ENCODE peak calls at places on chromosomes 12 and 14, in seven cellular contexts. W is HCT116, X is stomach, N is SK-N-SH, A is transverse colon, P is sigmoid colon, R is GM23338. S is an unnamed sample.

GRCh38 chr12:118850244-118850825 is 131.0 kb upstream of the SRRM4 start:
- DNase-seq in P (no peak), N (peak; percentile 16), W (peak; percentile 13), X (no peak), R (peak; percentile 82), A (peak; percentile 10), S (peak; percentile 21)

GRCh38 chr12:46518729-46519128 is 146.2 kb upstream of the SLC38A2 start:
- DNase-seq in N (no peak), W (no peak), P (no peak), R (no peak), X (no peak), A (no peak), S (no peak)

GRCh38 chr14:64937176-64937820 is 5.2 kb downstream of the GPX2 start:
- DNase-seq in R (no peak), W (no peak), A (no peak), X (no peak), N (no peak), P (no peak), S (no peak)

GRCh38 chr12:42666671-42667243 is 77.2 kb upstream of the PRICKLE1 start:
- DNase-seq in P (no peak), R (peak; percentile 51), A (no peak), N (no peak), W (no peak), X (peak; percentile 49), S (no peak)

GRCh38 chr12:64538146-64538545 is 72.1 kb upstream of the RASSF3 start:
- DNase-seq in X (no peak), P (no peak), R (no peak), A (no peak), W (no peak), N (no peak), S (no peak)

GRCh38 chr12:85688837-85689236 is 147.4 kb downstream of the RASSF9 start:
- DNase-seq in N (no peak), A (no peak), X (no peak), R (peak; percentile 30), W (no peak), P (no peak), S (no peak)

GRCh38 chr14:66709292-66709691 is 201.3 kb downstream of the GPHN start:
- DNase-seq in W (peak; percentile 21), A (no peak), R (no peak), X (no peak), N (no peak), P (no peak), S (no peak)

GRCh38 chr14:99191663-99192621 is 80.1 kb downstream of the BCL11B start:
- DNase-seq in P (peak; percentile 78), A (peak; percentile 52), X (peak; percentile 71), W (no peak), N (no peak), R (no peak), S (no peak)

GRCh38 chr12:71315328-71315960 is 124.2 kb upstream of the LGR5 start:
- DNase-seq in A (no peak), X (peak; percentile 25), W (no peak), P (no peak), N (no peak), R (no peak), S (no peak)

GRCh38 chr14:34926552-34926951 is 51.4 kb upstream of the BAZ1A start:
- DNase-seq in W (no peak), R (no peak), P (no peak), N (no peak), X (no peak), A (no peak), S (no peak)

GRCh38 chr14:99572173-99572999 is 31.6 kb downstream of the CCDC85C start:
- DNase-seq in R (no peak), A (peak; percentile 61), P (no peak), W (no peak), X (no peak), N (peak; percentile 87), S (no peak)

GRCh38 chr12:752673-753400 is 458 bp downstream of the WNK1 start:
- DNase-seq in N (peak; percentile 84), W (no peak), A (peak; percentile 69), R (peak; percentile 66), P (no peak), X (peak; percentile 68), S (no peak)

GRCh38 chr12:89154743-89155530 is 197.4 kb downstream of the DUSP6 start:
- DNase-seq in W (no peak), X (no peak), A (no peak), N (no peak), R (no peak), P (no peak), S (no peak)

GRCh38 chr12:9615420-9616135 is 7.9 kb upstream of the KLRB1 start:
- DNase-seq in N (no peak), X (no peak), A (no peak), P (no peak), W (no peak), R (no peak), S (no peak)

GRCh38 chr12:51886021-51886710 is 1.7 kb upstream of the ANKRD33 start:
- DNase-seq in X (no peak), R (peak; percentile 46), W (no peak), A (peak; percentile 51), N (no peak), P (peak; percentile 94), S (no peak)

GRCh38 chr12:123149088-123149827 is 1.6 kb downstream of the PITPNM2 start:
- DNase-seq in W (no peak), P (no peak), N (peak; percentile 48), X (no peak), A (no peak), R (no peak), S (no peak)
- TF ChIP-seq POLR2AphosphoS5 in W (no peak), P (no peak), N (no peak), X (no peak), A (no peak), R (no peak), S (no peak)

GRCh38 chr12:104737113-104737512 is 221.0 kb downstream of the SLC41A2 start:
- DNase-seq in P (no peak), X (no peak), R (no peak), W (no peak), A (no peak), N (no peak), S (no peak)
- TF ChIP-seq POLR2AphosphoS5 in P (no peak), X (no peak), R (no peak), W (no peak), A (no peak), N (no peak), S (no peak)

GRCh38 chr14:79732911-79733310 is 478.4 kb downstream of the DIO2 start:
- DNase-seq in W (no peak), R (no peak), X (no peak), P (no peak), N (peak; percentile 8), A (no peak), S (no peak)

GRCh38 chr14:79728331-79728730 is 483.0 kb downstream of the DIO2 start:
- DNase-seq in X (no peak), W (no peak), R (no peak), N (no peak), A (no peak), P (no peak), S (no peak)

GRCh38 chr14:79735121-79735520 is 476.2 kb downstream of the DIO2 start:
- DNase-seq in W (no peak), X (no peak), A (no peak), R (no peak), N (no peak), P (no peak), S (no peak)

GRCh38 chr14:79730911-79731310 is 480.4 kb downstream of the DIO2 start:
- DNase-seq in P (no peak), X (no peak), A (no peak), R (no peak), N (no peak), W (no peak), S (no peak)

DNA sequence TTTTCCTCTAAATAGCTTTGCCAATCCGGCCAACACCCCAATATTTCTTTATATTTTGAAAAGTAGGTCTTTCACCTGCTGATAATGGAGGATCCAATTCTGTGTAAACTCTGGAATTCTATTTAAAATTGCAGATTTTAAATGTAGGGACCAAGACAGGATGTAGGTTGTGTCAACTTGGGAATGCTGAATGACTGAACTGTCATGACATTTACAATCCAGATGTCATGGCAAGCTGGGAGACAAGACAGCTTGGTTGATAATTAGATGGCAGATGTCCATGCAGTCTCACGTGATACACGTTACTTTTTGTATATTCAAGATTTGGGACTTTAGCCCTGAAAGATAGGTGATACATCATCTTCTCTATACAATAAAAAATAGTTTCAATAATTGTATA is 477.2 kb downstream of the DIO2 start:
- DNase-seq in N (no peak), P (no peak), R (no peak), W (no peak), X (no peak), A (no peak), S (no peak)
- TF ChIP-seq POLR2AphosphoS5 in N (no peak), P (no peak), R (no peak), W (no peak), X (no peak), A (no peak), S (no peak)

DNA sequence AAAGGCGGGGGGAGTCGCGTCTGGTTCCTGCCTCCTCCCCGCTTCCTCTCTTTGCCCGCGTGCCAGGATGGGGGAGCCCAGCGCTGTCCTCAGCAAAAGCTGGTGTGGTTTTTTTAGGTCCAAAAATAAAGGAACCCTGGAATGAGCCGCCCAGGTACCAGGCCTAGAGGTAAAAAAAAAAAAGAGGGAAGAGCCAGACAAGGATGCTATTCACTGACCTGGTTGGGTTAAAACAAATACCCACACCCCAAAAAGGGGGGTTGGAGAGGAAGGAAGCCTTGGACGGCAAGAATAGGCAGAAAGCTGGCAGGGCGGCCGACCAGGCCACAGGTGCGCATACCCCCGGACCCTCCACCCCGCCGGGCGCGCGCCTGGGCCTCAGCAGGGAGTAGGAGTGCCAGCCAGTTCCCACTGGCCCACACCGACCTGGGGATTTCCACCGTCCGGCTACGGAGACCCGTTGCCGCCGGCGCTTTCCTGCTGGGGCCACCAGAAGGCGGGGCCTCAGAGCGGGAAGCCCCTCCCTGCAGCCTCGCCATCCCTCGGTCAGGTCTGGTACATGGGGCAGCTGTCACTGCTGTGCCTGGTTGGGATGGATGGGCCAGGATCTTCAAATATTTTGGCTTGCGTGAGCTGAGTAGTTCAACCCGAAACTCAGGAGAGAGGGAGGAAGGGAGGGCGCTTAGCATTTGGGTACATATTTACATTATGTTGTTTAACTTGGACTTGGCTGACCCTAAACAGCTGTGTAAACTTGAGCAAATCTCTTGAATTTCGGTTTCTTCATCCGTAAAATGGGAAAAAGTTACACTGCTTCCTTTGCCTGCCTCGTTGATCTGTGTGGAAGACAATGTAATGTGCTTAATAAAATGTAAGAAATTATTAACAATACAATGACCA is 5.4 kb upstream of the IRF2BPL start:
- DNase-seq in P (peak; percentile 94), A (peak; percentile 89), X (peak; percentile 82), R (peak; percentile 95), N (peak; percentile 91), W (no peak), S (peak; percentile 71)
- TF ChIP-seq POLR2AphosphoS5 in P (peak; percentile 90), A (peak; percentile 65), X (peak; percentile 76), R (no peak), N (peak; percentile 49), W (peak; percentile 69), S (peak; percentile 81)

DNA sequence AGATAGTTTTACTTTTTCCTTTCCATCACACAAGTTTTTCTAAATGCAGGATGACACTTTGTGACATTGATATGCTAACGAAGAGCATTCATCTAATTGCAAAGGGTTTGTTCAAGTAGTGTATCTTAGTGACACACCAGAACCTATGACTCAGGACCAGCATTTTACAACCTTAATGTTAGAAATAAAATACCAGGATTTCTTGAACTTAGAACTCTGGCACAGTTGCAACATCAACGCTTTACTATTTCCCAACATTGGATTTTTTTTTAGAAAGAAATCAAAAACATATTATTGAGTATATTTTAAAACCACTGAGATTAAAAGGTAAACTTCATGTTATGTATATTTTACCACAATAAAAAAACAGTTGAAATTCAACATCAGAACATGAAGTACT is 17.9 kb upstream of the PLEKHG6 start:
- DNase-seq in W (no peak), P (no peak), X (no peak), N (no peak), R (no peak), A (no peak), S (no peak)
- TF ChIP-seq POLR2AphosphoS5 in W (no peak), P (no peak), X (no peak), N (no peak), R (no peak), A (no peak), S (no peak)

GRCh38 chr14:89406941-89407340 is 10.1 kb downstream of the FOXN3 start:
- DNase-seq in P (no peak), W (no peak), A (no peak), X (no peak), R (no peak), N (no peak), S (no peak)
- TF ChIP-seq POLR2AphosphoS5 in P (peak; percentile 40), W (no peak), A (no peak), X (no peak), R (no peak), N (no peak), S (no peak)